ENCODE peak calls at places on chromosomes 2 and 18, in nine cellular contexts. C is tibial nerve, P is ovary, W is body of pancreas, H is heart left ventricle, X is adrenal gland, Z is A549, B is NB4, Q is uterus. M is an unnamed sample.

GRCh38 chr2:2828774-2829368 is 497.8 kb upstream of the MYT1L start:
- DNase-seq in C (no peak), P (no peak), W (no peak), H (peak), X (peak), Z (no peak), B (no peak), Q (peak), M (no peak)

GRCh38 chr18:8798996-8799395 is 93.6 kb downstream of the MTCL1 start:
- DNase-seq in C (no peak), P (no peak), W (no peak), H (peak), X (peak), Z (no peak), B (no peak), Q (no peak), M (no peak)

GRCh38 chr2:63124209-63124608 is 73.6 kb downstream of the OTX1 start:
- DNase-seq in C (no peak), P (no peak), W (no peak), H (no peak), X (no peak), Z (no peak), B (peak), Q (no peak), M (no peak)

GRCh38 chr18:54822872-54823845 is 5.1 kb upstream of the RAB27B start:
- DNase-seq in C (no peak), P (no peak), W (no peak), H (no peak), X (no peak), Z (peak), B (peak), Q (no peak), M (peak)

GRCh38 chr2:218280260-218280870 is 10.0 kb downstream of the PNKD start:
- DNase-seq in C (no peak), P (no peak), W (no peak), H (no peak), X (no peak), Z (no peak), B (no peak), Q (no peak), M (no peak)

GRCh38 chr2:73111300-73112025 is 1.3 kb downstream of the RAB11FIP5 start:
- DNase-seq in C (no peak), P (peak), W (peak), H (peak), X (peak), Z (peak), B (peak), Q (no peak), M (no peak)

GRCh38 chr2:27316655-27317412 is 6.1 kb downstream of the MPV17 start:
- DNase-seq in C (no peak), P (no peak), W (peak), H (peak), X (no peak), Z (no peak), B (no peak), Q (no peak), M (no peak)

GRCh38 chr2:112465373-112465772 is 16.6 kb upstream of the TTL start:
- DNase-seq in C (no peak), P (no peak), W (no peak), H (no peak), X (no peak), Z (peak), B (no peak), Q (no peak), M (no peak)

GRCh38 chr2:36672199-36672598 is 24.3 kb upstream of the VIT start:
- DNase-seq in C (no peak), P (no peak), W (no peak), H (no peak), X (no peak), Z (no peak), B (peak), Q (no peak), M (peak)

GRCh38 chr2:98647636-98648035 is 39.2 kb downstream of the UNC50 start:
- DNase-seq in C (no peak), P (no peak), W (no peak), H (no peak), X (no peak), Z (no peak), B (no peak), Q (no peak), M (no peak)

GRCh38 chr2:21131861-21132260 is 8.1 kb downstream of the TDRD15 start:
- DNase-seq in C (no peak), P (no peak), W (no peak), H (no peak), X (no peak), Z (no peak), B (peak), Q (no peak), M (no peak)

DNA sequence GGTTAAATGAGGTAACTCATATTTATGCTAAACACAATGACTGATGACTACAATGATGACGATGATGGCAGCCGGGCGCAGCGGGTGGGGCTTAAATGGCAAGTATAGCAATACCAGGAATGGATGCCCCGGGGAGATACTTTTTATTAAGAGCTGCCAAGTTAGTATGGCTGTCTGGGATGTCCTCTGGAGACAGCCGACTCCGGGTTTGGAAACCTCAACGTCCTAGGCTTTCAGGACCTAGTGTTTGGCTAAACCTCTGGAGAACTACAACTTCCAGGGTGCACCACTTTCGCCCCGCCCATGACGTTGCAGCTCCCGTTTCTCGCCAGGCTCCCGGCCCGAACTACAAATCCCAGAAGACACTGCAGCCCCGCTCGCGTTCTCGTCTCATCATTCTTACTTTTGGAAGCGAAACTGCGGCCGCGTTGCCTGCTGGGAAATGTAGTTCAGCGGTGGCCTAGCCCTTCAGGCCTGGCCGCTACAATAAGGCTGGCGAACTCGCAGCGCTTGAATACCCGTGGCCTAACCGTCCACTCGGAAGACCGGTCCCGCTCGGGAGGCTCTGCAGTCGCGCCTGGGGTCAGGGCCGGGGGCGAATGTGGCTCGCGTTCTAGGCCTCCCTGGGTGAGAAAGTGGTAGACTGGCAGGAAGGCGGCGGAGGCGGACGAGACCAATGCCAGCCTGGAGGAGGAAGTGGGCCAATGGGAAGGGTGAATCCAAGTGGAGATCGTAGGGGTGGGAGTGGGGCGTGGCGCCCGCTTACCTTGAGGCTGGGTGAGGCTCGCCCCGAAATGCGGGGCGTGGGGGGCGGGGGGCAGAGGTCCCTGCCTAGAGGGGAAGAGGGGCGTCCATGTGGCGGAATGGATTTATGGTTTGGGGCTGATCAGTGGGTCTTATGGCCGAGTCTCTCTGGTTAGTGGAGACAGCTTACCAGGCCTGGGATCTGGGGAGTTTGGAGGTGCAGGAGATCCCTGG is at the start of gene SMARCAL1:
- DNase-seq in C (peak), P (peak), W (peak), H (peak), X (peak), Z (peak), B (peak), Q (peak), M (peak)
- TF ChIP-seq POLR2A in C (peak), P (no peak), W (no peak), H (peak), X (peak), Z (peak), B (peak), Q (peak), M (peak)

GRCh38 chr2:25044011-25044410 is 2.1 kb downstream of the EFR3B start:
- DNase-seq in C (no peak), P (no peak), W (no peak), H (no peak), X (no peak), Z (no peak), B (no peak), Q (no peak), M (no peak)

GRCh38 chr2:25043241-25043867 is 1.5 kb downstream of the EFR3B start:
- DNase-seq in C (no peak), P (no peak), W (no peak), H (no peak), X (no peak), Z (peak), B (peak), Q (no peak), M (no peak)

GRCh38 chr2:25042321-25043240 is 705 bp downstream of the EFR3B start:
- DNase-seq in C (no peak), P (peak), W (peak), H (peak), X (peak), Z (peak), B (peak), Q (no peak), M (peak)

GRCh38 chr2:25041307-25041927 is 459 bp upstream of the EFR3B start:
- DNase-seq in C (peak), P (peak), W (peak), H (peak), X (peak), Z (peak), B (no peak), Q (peak), M (peak)

GRCh38 chr2:25041928-25042320 is at the start of gene EFR3B:
- DNase-seq in C (peak), P (peak), W (peak), H (peak), X (peak), Z (peak), B (peak), Q (peak), M (peak)
- TF ChIP-seq POLR2A in C (peak), P (peak), W (peak), H (peak), X (peak), Z (peak), B (no peak), Q (peak), M (no peak)

DNA sequence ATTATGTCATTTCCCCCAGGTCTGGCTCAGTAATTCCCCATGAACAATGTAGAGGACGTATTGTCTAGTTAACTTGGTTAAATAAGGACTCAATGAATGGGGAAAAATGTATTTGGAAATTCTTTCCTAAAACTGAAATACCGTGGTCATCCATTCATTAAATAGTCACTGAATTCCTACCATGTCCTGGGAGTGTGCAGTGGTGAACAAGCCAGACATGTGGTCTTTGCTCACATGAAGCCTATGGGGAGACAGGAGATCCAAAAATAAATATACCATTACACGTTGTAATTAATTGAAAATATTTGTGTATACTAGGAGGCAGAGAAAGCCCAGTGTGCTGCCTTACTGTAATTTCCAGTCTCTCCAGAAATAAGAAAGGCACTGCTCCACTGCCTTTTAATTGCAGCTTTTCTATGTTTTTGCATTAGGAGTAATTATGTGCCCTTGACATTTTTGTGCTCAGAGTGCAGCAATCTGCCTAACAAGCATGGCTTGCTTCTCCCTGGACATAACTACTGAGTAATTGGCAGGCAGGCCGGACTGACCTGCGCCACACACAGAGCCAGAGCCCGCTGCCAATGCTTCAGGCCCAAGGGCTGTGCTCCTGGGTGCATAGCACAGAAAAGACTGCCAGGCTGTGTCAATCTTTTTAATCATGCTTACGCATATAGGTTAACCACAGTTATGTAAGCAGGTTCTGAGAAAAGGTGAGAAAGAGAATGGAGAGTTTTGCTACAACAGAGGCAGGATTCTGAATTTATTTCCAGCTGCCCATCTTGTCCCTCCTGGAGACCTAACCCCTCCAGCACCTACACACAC is 22.2 kb upstream of the TTC39C start:
- DNase-seq in C (no peak), P (peak), W (no peak), H (peak), X (peak), Z (no peak), B (no peak), Q (no peak), M (no peak)
- TF ChIP-seq POLR2A in C (no peak), P (no peak), W (no peak), H (no peak), X (peak), Z (no peak), B (no peak), Q (no peak), M (no peak)

GRCh38 chr2:207530160-207531023 is 630 bp downstream of the CREB1 start:
- DNase-seq in C (no peak), P (peak), W (peak), H (peak), X (peak), Z (peak), B (peak), Q (peak), M (peak)
- TF ChIP-seq POLR2A in C (peak), P (no peak), W (peak), H (no peak), X (peak), Z (no peak), B (peak), Q (peak), M (peak)

GRCh38 chr2:128685841-128686497 is 367.3 kb upstream of the HS6ST1 start:
- DNase-seq in C (no peak), P (no peak), W (no peak), H (no peak), X (peak), Z (no peak), B (no peak), Q (no peak), M (no peak)

GRCh38 chr2:128686881-128687550 is 368.3 kb upstream of the HS6ST1 start:
- DNase-seq in C (no peak), P (no peak), W (no peak), H (no peak), X (peak), Z (no peak), B (no peak), Q (no peak), M (no peak)

GRCh38 chr2:128686498-128686861 is 367.8 kb upstream of the HS6ST1 start:
- DNase-seq in C (no peak), P (no peak), W (no peak), H (no peak), X (peak), Z (no peak), B (peak), Q (no peak), M (no peak)

GRCh38 chr2:128689971-128690370 is 371.3 kb upstream of the HS6ST1 start:
- DNase-seq in C (no peak), P (no peak), W (no peak), H (no peak), X (no peak), Z (no peak), B (no peak), Q (no peak), M (no peak)

GRCh38 chr2:128687551-128687945 is 368.9 kb upstream of the HS6ST1 start:
- DNase-seq in C (no peak), P (no peak), W (no peak), H (no peak), X (no peak), Z (no peak), B (no peak), Q (no peak), M (no peak)
- TF ChIP-seq POLR2A in C (no peak), P (no peak), W (no peak), H (no peak), X (no peak), Z (no peak), B (no peak), Q (no peak), M (no peak)

DNA sequence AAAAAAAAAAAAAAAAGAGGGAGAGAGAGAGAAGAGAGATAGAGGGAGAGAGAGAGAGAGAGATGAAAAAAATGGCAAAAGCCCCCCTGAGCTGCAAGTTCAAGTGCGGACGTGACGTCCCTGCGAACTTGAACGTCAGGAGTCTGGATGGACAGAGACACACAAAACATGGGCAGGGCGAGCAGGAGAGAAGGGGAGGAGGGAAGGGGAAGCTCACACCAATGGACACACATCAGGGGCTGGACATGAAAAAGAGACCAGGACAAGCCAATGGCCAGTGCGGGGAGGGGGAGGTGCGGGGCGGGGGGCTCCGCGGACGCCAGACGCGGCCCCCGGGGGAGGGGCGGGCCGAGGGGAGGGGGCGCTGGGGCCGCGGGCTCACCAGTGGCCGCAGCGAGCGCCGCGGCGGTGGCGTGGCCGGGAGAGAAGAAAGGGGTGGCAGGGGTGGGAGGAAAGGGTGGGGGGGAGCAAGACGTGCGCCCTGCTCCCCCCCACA is at the start of gene BCL11A:
- DNase-seq in C (no peak), P (peak), W (peak), H (peak), X (peak), Z (peak), B (peak), Q (no peak), M (peak)
- TF ChIP-seq POLR2A in C (no peak), P (no peak), W (no peak), H (peak), X (peak), Z (no peak), B (peak), Q (no peak), M (no peak)

GRCh38 chr2:43136862-43137261 is 89.5 kb downstream of the ZFP36L2 start:
- DNase-seq in C (no peak), P (no peak), W (no peak), H (no peak), X (no peak), Z (no peak), B (peak), Q (no peak), M (no peak)
- TF ChIP-seq POLR2A in C (no peak), P (no peak), W (no peak), H (no peak), X (no peak), Z (no peak), B (no peak), Q (no peak), M (no peak)

DNA sequence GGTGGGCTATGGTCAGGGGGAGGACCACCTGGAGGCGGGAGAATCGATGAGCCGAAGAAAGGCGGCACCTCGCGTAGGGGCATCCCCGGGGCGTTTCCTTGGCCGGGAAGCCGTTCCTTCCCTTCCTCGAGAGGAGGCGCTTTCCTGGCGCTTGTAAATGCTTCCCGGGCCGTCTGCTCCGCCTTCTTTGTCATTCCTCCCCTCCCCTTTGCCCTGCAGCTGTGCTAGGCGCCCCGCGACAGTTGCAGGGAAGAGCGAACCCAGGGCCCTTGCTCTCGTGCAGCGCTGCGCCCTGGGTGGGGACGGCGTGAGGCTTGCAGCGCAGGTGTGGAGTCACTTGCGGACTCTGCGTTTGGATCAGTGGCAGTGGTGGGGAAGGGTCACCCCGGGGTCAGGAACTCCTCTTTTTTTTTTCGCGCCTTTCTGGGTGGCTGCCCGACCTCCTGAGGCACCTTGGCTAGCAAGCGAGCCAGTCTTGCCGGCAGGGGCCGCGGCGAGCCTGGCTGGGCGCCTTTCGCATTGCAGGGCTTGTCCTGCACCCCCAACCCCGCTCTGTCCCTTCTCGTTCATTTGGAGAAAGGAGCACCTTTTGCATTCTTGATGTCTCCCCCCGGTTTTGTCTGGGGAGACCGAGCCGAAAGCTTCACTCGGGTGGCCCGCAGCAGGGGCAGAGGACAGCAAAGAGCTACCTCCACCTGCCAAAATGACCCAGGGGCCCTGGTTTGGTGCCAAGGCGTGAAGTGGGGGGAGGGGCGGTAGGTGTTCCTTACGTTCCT is 858 bp downstream of the KCNS3 start:
- DNase-seq in C (peak), P (no peak), W (peak), H (peak), X (no peak), Z (peak), B (no peak), Q (peak), M (no peak)
- TF ChIP-seq POLR2A in C (no peak), P (no peak), W (no peak), H (no peak), X (no peak), Z (no peak), B (no peak), Q (no peak), M (no peak)

GRCh38 chr2:43226558-43226954 is at the start of gene ZFP36L2:
- DNase-seq in C (peak), P (peak), W (peak), H (peak), X (peak), Z (peak), B (peak), Q (peak), M (peak)
- TF ChIP-seq POLR2A in C (peak), P (peak), W (peak), H (peak), X (peak), Z (peak), B (peak), Q (peak), M (peak)

DNA sequence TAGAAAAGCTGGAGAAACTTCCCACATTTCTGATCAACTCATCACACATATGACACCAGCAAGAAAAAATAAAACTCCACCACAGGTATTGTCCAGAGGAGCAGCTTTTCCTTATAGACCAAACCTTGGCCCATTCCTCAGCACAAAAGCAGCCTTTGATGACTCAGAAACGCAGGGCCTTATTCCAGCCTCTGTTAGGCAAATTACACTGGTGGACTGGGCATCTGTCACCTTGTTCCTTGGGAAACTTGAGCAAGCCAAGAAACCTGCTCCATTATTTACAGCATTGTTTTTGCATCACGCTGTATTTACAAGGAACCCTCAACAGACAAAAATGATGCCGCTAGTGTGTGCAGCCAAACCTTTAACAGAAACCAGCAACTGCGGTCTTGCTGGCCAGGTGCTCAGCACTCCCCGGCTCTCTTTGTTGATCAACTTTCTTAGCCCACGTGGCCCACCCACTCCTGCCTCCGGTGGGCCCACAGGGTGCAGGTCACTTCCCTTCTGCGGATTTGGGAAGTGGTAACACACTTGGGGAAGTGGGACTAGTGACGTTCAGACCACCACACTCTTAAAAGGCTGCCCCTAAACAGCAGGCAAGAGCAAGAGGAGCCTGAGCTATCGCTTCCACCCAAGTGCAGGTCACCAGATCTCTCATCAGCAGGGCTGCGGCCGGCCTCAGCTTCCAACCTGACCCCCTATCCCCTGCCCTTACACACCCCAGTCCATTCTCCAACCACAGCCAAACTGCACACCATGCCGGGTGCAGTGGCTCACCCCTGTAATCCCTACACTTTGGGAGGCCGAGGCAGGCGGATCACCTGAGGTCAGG is 1.5 kb downstream of the AP1S3 start:
- DNase-seq in C (no peak), P (no peak), W (no peak), H (no peak), X (no peak), Z (no peak), B (peak), Q (no peak), M (no peak)
- TF ChIP-seq POLR2A in C (no peak), P (no peak), W (no peak), H (no peak), X (no peak), Z (no peak), B (no peak), Q (no peak), M (no peak)